ENCODE peak calls at places on chromosomes 1 and 21, in four cellular contexts. One of them, this sample, is unnamed.

GRCh38 chr1:174217248-174217647 is 57.9 kb downstream of the RABGAP1L start:
- DNase-seq in tibial nerve: no peak
- DNase-seq in body of pancreas: no peak
- DNase-seq in ovary: no peak
- DNase-seq in this sample: no peak

GRCh38 chr1:1238702-1239178 is 6.7 kb downstream of the B3GALT6 start:
- DNase-seq in ovary: no peak
- DNase-seq in body of pancreas: no peak
- DNase-seq in tibial nerve: no peak
- DNase-seq in this sample: no peak

GRCh38 chr1:35442737-35443136 is 114.5 kb downstream of the KIAA0319L start:
- DNase-seq in tibial nerve: no peak
- DNase-seq in ovary: no peak
- DNase-seq in body of pancreas: no peak
- DNase-seq in this sample: no peak

GRCh38 chr1:83998205-83998598 is 730 bp downstream of the TTLL7 start:
- DNase-seq in body of pancreas: no peak
- DNase-seq in tibial nerve: no peak
- DNase-seq in ovary: no peak
- DNase-seq in this sample: no peak

GRCh38 chr1:27400035-27400962 is 7.9 kb downstream of the GPR3 start:
- DNase-seq in ovary: no peak
- DNase-seq in body of pancreas: no peak
- DNase-seq in tibial nerve: no peak
- DNase-seq in this sample: no peak

GRCh38 chr21:46366966-46367365 is 43.0 kb downstream of the PCNT start:
- DNase-seq in ovary: no peak
- DNase-seq in tibial nerve: no peak
- DNase-seq in body of pancreas: no peak
- DNase-seq in this sample: no peak

GRCh38 chr1:232634086-232634485 is 4.2 kb upstream of the SIPA1L2 start:
- DNase-seq in tibial nerve: no peak
- DNase-seq in ovary: no peak
- DNase-seq in body of pancreas: peak
- DNase-seq in this sample: no peak

GRCh38 chr1:172135076-172135672 is 285.3 kb upstream of the C1orf105 start:
- DNase-seq in ovary: no peak
- DNase-seq in tibial nerve: no peak
- DNase-seq in body of pancreas: no peak
- DNase-seq in this sample: no peak

GRCh38 chr1:197441990-197442389 is 173.9 kb downstream of the CRB1 start:
- DNase-seq in tibial nerve: peak
- DNase-seq in body of pancreas: no peak
- DNase-seq in ovary: peak
- DNase-seq in this sample: no peak

GRCh38 chr1:48627467-48627866 is 149.2 kb downstream of the BEND5 start:
- DNase-seq in tibial nerve: no peak
- DNase-seq in body of pancreas: no peak
- DNase-seq in ovary: no peak
- DNase-seq in this sample: no peak

GRCh38 chr1:215273838-215274516 is 191.4 kb downstream of the KCNK2 start:
- DNase-seq in ovary: no peak
- DNase-seq in tibial nerve: no peak
- DNase-seq in body of pancreas: no peak
- DNase-seq in this sample: peak

GRCh38 chr1:78839704-78840277 is 166.7 kb downstream of the ADGRL4 start:
- DNase-seq in body of pancreas: peak
- DNase-seq in tibial nerve: no peak
- DNase-seq in ovary: no peak
- DNase-seq in this sample: no peak

GRCh38 chr21:38951095-38951745 is 145.5 kb downstream of the ETS2 start:
- DNase-seq in body of pancreas: no peak
- DNase-seq in tibial nerve: no peak
- DNase-seq in ovary: no peak
- DNase-seq in this sample: no peak

GRCh38 chr1:228021526-228022030 is 14.8 kb downstream of the WNT3A start:
- DNase-seq in body of pancreas: peak
- DNase-seq in ovary: peak
- DNase-seq in tibial nerve: no peak
- DNase-seq in this sample: no peak

GRCh38 chr1:184270556-184270955 is 116.3 kb upstream of the C1orf21 start:
- DNase-seq in body of pancreas: no peak
- DNase-seq in ovary: no peak
- DNase-seq in tibial nerve: no peak
- DNase-seq in this sample: no peak

GRCh38 chr1:115114308-115114707 is 25.0 kb upstream of the TSPAN2 start:
- DNase-seq in ovary: no peak
- DNase-seq in tibial nerve: no peak
- DNase-seq in body of pancreas: peak
- DNase-seq in this sample: no peak

GRCh38 chr1:236502579-236502971 is 21.2 kb upstream of the LGALS8 start:
- DNase-seq in ovary: no peak
- DNase-seq in tibial nerve: no peak
- DNase-seq in body of pancreas: no peak
- DNase-seq in this sample: no peak

DNA sequence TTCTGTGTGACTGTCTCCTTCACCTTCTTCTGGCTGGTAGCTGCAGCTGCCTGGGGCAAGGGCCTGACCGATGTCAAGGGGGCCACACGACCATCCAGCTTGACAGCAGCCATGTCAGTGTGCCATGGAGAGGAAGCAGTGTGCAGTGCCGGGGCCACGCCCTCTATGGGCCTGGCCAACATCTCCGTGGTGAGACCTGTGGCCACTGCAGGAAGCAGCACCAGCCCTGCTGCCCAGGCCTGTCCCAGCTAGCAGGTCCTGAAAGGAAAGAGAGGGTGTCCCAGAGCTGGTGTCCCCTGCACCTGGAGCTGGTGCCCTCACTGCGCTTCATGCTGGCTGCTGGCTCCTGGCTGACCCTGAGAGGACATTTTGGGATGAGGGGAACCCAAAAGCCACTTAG is 5.9 kb upstream of the ATXN7L2 start:
- DNase-seq in tibial nerve: no peak
- DNase-seq in ovary: no peak
- DNase-seq in body of pancreas: no peak
- DNase-seq in this sample: peak
- TF ChIP-seq POLR2A in tibial nerve: no peak
- TF ChIP-seq POLR2A in ovary: no peak
- TF ChIP-seq POLR2A in body of pancreas: no peak
- TF ChIP-seq POLR2A in this sample: no peak

GRCh38 chr1:146007048-146007784 is 10.8 kb upstream of the TXNIP start:
- DNase-seq in tibial nerve: no peak
- DNase-seq in body of pancreas: peak
- DNase-seq in ovary: peak
- DNase-seq in this sample: peak
- TF ChIP-seq POLR2A in tibial nerve: peak
- TF ChIP-seq POLR2A in body of pancreas: peak
- TF ChIP-seq POLR2A in ovary: peak
- TF ChIP-seq POLR2A in this sample: no peak

DNA sequence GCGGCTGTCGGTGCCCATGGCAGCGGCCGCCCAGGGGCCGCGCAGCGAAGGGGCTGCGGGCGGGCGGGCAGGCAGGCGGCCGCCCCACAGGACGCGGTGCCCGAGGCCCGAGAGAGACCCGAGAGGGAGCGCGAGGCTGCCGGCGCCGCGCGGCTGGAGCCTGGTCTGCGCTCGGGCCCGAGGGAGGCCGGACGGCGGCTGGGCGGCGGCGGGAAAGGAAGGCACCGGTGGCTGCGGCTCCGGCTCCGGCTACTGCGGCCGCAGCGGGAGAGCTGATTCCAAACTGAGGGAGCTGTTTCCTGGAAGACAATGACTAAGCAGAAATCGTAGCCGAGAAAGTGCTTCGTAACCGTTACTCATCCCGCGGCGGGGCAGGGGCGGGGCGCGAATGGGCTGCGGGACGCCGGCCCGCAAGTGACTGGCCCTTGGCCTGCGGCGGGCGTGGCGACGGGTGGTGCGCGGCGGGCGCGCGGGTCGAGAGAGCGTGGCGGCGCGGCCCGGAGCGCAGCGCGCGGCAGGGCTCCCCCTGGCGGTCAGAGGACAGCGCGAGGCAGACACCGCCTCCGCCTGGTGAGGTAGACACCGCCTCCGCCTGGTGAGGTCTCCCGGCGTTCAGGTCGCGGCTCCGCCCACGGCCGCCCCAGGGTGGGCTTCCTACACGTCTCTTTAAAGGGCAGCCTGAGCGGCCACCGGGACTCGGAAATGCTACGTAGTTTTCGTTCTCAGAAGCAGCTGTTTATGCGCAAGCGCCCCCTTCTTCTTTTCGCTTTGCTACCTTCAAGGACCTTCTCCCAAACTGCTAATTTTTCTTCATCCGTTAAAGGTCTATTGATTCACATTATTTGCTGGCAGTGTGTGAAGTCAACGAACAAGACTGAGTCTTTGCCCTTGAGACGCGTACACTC is at the start of gene GCLM:
- DNase-seq in body of pancreas: peak
- DNase-seq in ovary: peak
- DNase-seq in tibial nerve: peak
- DNase-seq in this sample: peak
- TF ChIP-seq POLR2A in body of pancreas: peak
- TF ChIP-seq POLR2A in ovary: peak
- TF ChIP-seq POLR2A in tibial nerve: peak
- TF ChIP-seq POLR2A in this sample: peak

DNA sequence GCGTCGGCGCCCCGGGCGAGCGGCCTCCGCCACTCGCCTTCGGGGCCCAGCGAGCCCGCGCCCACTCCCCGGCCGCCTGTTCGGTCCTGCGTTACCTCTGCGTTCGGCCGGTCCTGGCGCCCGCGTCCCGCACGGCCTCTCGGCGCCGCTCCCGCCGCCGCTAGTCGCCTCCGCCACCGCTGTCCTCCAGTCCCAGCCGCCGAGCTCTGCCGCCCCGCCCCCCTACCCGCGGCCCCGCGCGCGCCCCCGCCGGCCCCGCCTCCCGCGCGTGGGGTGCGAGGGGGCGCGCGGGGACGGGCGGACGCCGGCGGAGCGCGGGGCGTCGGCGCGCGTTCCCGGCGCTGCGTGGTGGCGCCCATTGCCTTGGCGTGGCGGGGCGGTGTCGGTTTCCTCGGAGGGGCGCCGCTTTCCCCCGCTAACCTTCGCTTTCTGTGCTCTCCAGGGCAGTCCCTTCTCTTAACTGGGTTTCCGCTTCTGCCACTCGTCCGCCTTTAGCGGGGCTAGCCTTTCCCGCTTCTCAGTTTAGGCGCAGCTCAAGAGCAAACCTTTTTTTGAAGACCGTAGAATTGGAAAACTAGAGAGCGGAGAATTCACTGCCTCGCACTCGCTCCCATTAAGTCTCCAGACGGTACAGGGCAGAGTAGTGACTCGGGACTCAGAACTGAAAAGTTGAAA is at the start of gene HP1BP3:
- DNase-seq in ovary: peak
- DNase-seq in tibial nerve: peak
- DNase-seq in body of pancreas: peak
- DNase-seq in this sample: peak
- TF ChIP-seq POLR2A in ovary: peak
- TF ChIP-seq POLR2A in tibial nerve: peak
- TF ChIP-seq POLR2A in body of pancreas: peak
- TF ChIP-seq POLR2A in this sample: peak

GRCh38 chr1:248872752-248873408 is 14.0 kb upstream of the ZNF692 start:
- DNase-seq in tibial nerve: no peak
- DNase-seq in body of pancreas: peak
- DNase-seq in ovary: peak
- DNase-seq in this sample: no peak
- TF ChIP-seq POLR2A in tibial nerve: peak
- TF ChIP-seq POLR2A in body of pancreas: no peak
- TF ChIP-seq POLR2A in ovary: no peak
- TF ChIP-seq POLR2A in this sample: no peak

GRCh38 chr1:109281680-109282496 is 1.1 kb downstream of the PSRC1 start:
- DNase-seq in tibial nerve: no peak
- DNase-seq in ovary: no peak
- DNase-seq in body of pancreas: no peak
- DNase-seq in this sample: no peak

GRCh38 chr1:109282497-109282951 is 421 bp downstream of the PSRC1 start:
- DNase-seq in ovary: no peak
- DNase-seq in body of pancreas: no peak
- DNase-seq in tibial nerve: no peak
- DNase-seq in this sample: peak

GRCh38 chr1:109280768-109281356 is 2.1 kb downstream of the PSRC1 start:
- DNase-seq in body of pancreas: no peak
- DNase-seq in ovary: no peak
- DNase-seq in tibial nerve: no peak
- DNase-seq in this sample: no peak

GRCh38 chr1:109283748-109284600 is 1.0 kb upstream of the PSRC1 start:
- DNase-seq in tibial nerve: no peak
- DNase-seq in ovary: no peak
- DNase-seq in body of pancreas: no peak
- DNase-seq in this sample: no peak

GRCh38 chr1:109282952-109283747 is at the start of gene PSRC1:
- DNase-seq in body of pancreas: peak
- DNase-seq in ovary: peak
- DNase-seq in tibial nerve: peak
- DNase-seq in this sample: peak
- TF ChIP-seq POLR2A in body of pancreas: peak
- TF ChIP-seq POLR2A in ovary: peak
- TF ChIP-seq POLR2A in tibial nerve: peak
- TF ChIP-seq POLR2A in this sample: peak

DNA sequence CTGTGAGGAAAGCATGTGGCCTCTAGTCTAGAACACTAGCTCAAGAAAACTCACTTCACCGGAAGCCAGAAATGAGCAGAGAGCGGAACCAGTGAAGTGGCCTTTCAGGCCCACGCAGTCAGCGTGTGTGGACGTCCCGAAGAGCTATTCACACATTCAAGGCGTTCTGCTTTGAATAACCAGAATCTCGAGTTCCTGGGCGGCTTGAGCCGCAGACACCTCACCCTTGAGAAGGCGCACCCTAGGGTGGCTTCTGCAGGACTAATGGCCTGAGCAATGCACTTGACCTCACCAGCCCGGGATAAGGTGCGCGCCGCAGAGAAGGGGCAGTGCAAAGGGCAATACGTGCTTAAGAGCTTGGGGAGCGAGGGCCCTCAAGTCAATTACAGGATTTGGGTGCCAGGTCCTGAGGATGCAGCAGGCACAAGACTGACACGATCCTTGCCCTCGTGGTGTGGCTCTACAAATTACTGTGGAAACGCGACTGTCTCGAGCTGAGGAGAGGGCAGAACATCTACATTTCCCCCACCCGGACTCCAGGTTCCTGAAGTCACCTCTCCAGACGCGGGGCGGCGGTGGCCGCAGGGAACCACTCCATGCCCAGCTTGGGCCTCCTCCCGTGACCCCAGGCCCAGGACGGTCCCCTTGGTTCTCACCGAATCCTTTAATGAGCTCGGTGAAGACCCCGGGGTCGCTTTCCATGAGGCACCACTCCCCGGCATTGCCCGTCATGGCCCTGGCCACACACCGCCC is 455 bp downstream of the UCHL5 start:
- DNase-seq in body of pancreas: peak
- DNase-seq in ovary: peak
- DNase-seq in tibial nerve: no peak
- DNase-seq in this sample: no peak
- TF ChIP-seq POLR2A in body of pancreas: no peak
- TF ChIP-seq POLR2A in ovary: no peak
- TF ChIP-seq POLR2A in tibial nerve: no peak
- TF ChIP-seq POLR2A in this sample: no peak

DNA sequence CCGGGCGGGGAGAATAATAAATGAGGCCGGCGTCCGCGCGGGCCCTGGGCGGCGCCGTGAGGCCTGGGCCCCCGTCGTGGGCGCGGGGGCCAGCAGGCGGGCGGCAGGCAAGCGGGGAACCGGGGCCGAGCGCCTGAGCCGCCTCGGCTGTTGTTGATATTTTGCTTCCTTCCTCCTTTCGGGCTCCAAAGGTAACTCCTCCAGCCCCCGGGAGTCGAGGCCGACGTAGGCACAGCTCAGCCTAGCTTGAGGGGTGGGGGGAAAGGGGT is at the start of gene MEF2D:
- DNase-seq in body of pancreas: no peak
- DNase-seq in ovary: no peak
- DNase-seq in tibial nerve: no peak
- DNase-seq in this sample: no peak
- TF ChIP-seq POLR2A in body of pancreas: peak
- TF ChIP-seq POLR2A in ovary: no peak
- TF ChIP-seq POLR2A in tibial nerve: peak
- TF ChIP-seq POLR2A in this sample: no peak

This sample was measured in H54.